ENCODE peak calls at places on chromosomes 7 and 10, in seven cellular contexts. One of them, this sample, is unnamed. For H3K4me1 and H3K27me3, the result is how much of the 10 kb centered on the place peaks cover.

GRCh38 chr10:90319188-90319914 is 538.5 kb downstream of the HTR7 start:
- DNase-seq in GM23248: peak
- DNase-seq in astrocyte: peak
- DNase-seq in colonic mucosa: no peak
- DNase-seq in CD8-positive, alpha-beta memory T cell: no peak
- DNase-seq in IMR-90: peak
- DNase-seq in CD8-positive, alpha-beta T cell: no peak
- DNase-seq in this sample: no peak

GRCh38 chr10:117272195-117273076 is 31.5 kb downstream of the SLC18A2 start:
- DNase-seq in GM23248: no peak
- DNase-seq in astrocyte: no peak
- DNase-seq in colonic mucosa: no peak
- DNase-seq in CD8-positive, alpha-beta T cell: no peak
- DNase-seq in IMR-90: no peak
- DNase-seq in CD8-positive, alpha-beta memory T cell: no peak
- DNase-seq in this sample: no peak

GRCh38 chr7:20330176-20330796 is 414 bp upstream of the ITGB8 start:
- DNase-seq in IMR-90: peak
- DNase-seq in CD8-positive, alpha-beta memory T cell: no peak
- DNase-seq in GM23248: peak
- DNase-seq in colonic mucosa: peak
- DNase-seq in CD8-positive, alpha-beta T cell: no peak
- DNase-seq in astrocyte: peak
- DNase-seq in this sample: peak

GRCh38 chr10:97511711-97512445 is 13.2 kb downstream of the UBTD1 start:
- DNase-seq in astrocyte: no peak
- DNase-seq in CD8-positive, alpha-beta T cell: no peak
- DNase-seq in IMR-90: no peak
- DNase-seq in colonic mucosa: no peak
- DNase-seq in CD8-positive, alpha-beta memory T cell: no peak
- DNase-seq in GM23248: no peak
- DNase-seq in this sample: no peak

GRCh38 chr7:831596-832291 is 532 bp upstream of the SUN1 start:
- DNase-seq in colonic mucosa: no peak
- DNase-seq in IMR-90: peak
- DNase-seq in astrocyte: peak
- DNase-seq in CD8-positive, alpha-beta T cell: no peak
- DNase-seq in CD8-positive, alpha-beta memory T cell: no peak
- DNase-seq in GM23248: peak
- DNase-seq in this sample: no peak

GRCh38 chr10:124993728-124994451 is 52.0 kb downstream of the ZRANB1 start:
- DNase-seq in GM23248: no peak
- DNase-seq in IMR-90: no peak
- DNase-seq in CD8-positive, alpha-beta T cell: no peak
- DNase-seq in CD8-positive, alpha-beta memory T cell: no peak
- DNase-seq in colonic mucosa: no peak
- DNase-seq in astrocyte: no peak
- DNase-seq in this sample: no peak

GRCh38 chr7:74475243-74475986 is 21.7 kb downstream of the GTF2IRD1 start:
- DNase-seq in colonic mucosa: peak
- DNase-seq in CD8-positive, alpha-beta T cell: no peak
- DNase-seq in CD8-positive, alpha-beta memory T cell: no peak
- DNase-seq in IMR-90: no peak
- DNase-seq in astrocyte: no peak
- DNase-seq in GM23248: no peak
- DNase-seq in this sample: no peak

GRCh38 chr7:115297651-115298050 is 375.8 kb downstream of the MDFIC start:
- DNase-seq in colonic mucosa: no peak
- DNase-seq in CD8-positive, alpha-beta memory T cell: no peak
- DNase-seq in astrocyte: peak
- DNase-seq in CD8-positive, alpha-beta T cell: no peak
- DNase-seq in GM23248: peak
- DNase-seq in IMR-90: peak
- DNase-seq in this sample: no peak

GRCh38 chr7:46163245-46163644 is 242.2 kb upstream of the IGFBP3 start:
- DNase-seq in IMR-90: no peak
- DNase-seq in colonic mucosa: no peak
- DNase-seq in astrocyte: no peak
- DNase-seq in GM23248: no peak
- DNase-seq in CD8-positive, alpha-beta memory T cell: no peak
- DNase-seq in CD8-positive, alpha-beta T cell: no peak
- DNase-seq in this sample: no peak

DNA sequence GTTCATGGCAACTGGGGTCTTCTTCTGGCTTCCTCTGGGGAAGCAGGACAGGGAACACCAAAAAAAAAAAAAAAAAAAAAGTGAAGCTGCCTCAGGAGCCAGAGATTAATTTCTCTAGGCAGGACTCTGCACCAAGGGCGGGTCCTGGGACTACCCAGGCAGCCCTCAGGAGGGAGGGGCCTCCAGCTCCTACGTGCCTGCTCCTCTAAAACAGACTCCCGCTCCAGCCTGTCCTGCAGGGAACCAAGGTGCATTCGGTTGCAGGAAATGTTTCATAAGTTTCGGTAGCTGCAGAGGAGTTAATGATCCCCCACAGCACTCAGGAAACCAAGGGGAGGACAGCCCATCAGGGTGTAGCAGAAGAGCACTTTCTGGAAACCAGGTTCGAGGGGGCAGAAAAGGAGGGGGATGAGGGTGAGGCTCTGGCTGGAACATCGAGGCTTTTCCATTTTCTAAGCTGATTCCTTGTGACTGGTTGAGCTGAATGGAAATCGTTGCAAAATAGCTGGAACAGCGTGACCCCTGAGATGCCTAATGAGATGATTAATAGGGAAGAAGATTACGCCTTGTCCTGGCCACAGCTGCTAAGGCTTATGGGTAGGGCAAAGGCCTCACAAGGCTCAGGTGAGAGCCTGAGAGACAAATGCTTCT is 84.2 kb downstream of the STRA8 start:
- DNase-seq in colonic mucosa: peak
- DNase-seq in GM23248: peak
- DNase-seq in IMR-90: no peak
- DNase-seq in astrocyte: no peak
- DNase-seq in CD8-positive, alpha-beta memory T cell: no peak
- DNase-seq in CD8-positive, alpha-beta T cell: no peak
- DNase-seq in this sample: no peak
- H3K4me3 ChIP-seq in colonic mucosa: no peak
- H3K4me3 ChIP-seq in GM23248: no peak
- H3K4me3 ChIP-seq in IMR-90: no peak
- H3K4me3 ChIP-seq in astrocyte: no peak
- H3K4me3 ChIP-seq in CD8-positive, alpha-beta memory T cell: no peak
- H3K4me3 ChIP-seq in CD8-positive, alpha-beta T cell: no peak
- H3K4me3 ChIP-seq in this sample: no peak

DNA sequence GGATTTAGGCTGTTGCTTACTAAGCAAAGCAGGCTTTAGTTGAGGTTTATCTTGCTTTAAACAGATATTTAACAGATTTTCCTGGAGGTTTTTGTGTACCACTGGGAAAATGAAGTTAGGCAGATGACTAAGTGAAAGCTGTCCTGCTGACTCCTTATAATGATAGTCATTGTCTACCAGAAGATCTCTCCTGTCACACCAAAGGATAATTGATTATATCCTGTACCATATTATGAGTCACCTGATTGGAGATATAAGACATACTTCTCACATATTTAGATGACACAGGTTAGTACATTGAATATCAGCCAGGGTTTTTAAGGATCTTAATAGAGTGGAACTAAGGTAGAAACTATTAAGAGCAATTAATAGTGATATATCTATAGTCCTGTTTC is 68.4 kb downstream of the PTEN start:
- DNase-seq in astrocyte: peak
- DNase-seq in IMR-90: peak
- DNase-seq in GM23248: peak
- DNase-seq in colonic mucosa: no peak
- DNase-seq in CD8-positive, alpha-beta T cell: no peak
- DNase-seq in CD8-positive, alpha-beta memory T cell: no peak
- DNase-seq in this sample: no peak
- H3K4me1 ChIP-seq in astrocyte: under half
- H3K4me1 ChIP-seq in IMR-90: under half
- H3K4me1 ChIP-seq in GM23248: half or more
- H3K4me1 ChIP-seq in colonic mucosa: under half
- H3K4me1 ChIP-seq in CD8-positive, alpha-beta T cell: under half
- H3K4me1 ChIP-seq in CD8-positive, alpha-beta memory T cell: under half
- H3K4me1 ChIP-seq in this sample: under half

DNA sequence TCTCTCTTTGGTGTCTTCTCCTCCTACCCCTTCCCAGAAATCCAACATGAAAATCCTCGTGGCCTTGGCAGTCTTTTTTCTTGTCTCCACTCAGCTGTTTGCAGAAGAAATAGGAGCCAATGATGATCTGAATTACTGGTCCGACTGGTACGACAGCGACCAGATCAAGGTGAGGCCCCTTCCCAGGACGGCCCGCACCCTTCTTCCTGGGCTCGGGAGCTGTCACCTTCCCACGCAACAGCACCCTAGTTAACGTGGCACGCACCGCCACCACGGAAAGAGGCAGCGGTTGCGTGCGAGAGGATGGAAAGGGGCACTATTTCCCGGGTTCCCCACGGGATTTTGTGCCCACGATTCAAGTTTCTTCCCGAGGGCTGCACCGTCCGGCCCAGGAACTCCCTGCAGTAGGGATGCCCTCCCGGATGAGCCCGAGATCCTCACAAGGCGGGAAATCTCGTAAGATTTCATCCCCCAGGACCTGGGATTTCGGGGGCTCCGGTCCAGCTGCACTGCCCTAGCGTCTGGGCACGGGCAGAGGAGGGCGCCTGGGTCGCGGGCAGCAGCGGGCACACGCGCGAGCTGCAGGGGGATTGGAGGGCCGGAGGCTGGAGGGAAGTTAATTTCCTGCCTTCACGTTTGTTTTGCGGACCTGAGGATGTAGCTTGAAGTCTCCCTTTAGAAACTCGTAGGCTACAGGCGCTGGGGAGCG is 835 bp downstream of the TAC1 start:
- DNase-seq in astrocyte: no peak
- DNase-seq in IMR-90: no peak
- DNase-seq in CD8-positive, alpha-beta memory T cell: no peak
- DNase-seq in GM23248: no peak
- DNase-seq in colonic mucosa: no peak
- DNase-seq in CD8-positive, alpha-beta T cell: no peak
- DNase-seq in this sample: no peak
- H3K27me3 ChIP-seq in astrocyte: under half
- H3K27me3 ChIP-seq in IMR-90: under half
- H3K27me3 ChIP-seq in CD8-positive, alpha-beta memory T cell: under half
- H3K27me3 ChIP-seq in GM23248: under half
- H3K27me3 ChIP-seq in colonic mucosa: under half
- H3K27me3 ChIP-seq in CD8-positive, alpha-beta T cell: under half
- H3K27me3 ChIP-seq in this sample: under half

GRCh38 chr10:72318383-72319262 is 36.1 kb downstream of the DNAJB12 start:
- DNase-seq in CD8-positive, alpha-beta memory T cell: no peak
- DNase-seq in GM23248: no peak
- DNase-seq in colonic mucosa: no peak
- DNase-seq in astrocyte: no peak
- DNase-seq in CD8-positive, alpha-beta T cell: no peak
- DNase-seq in IMR-90: no peak
- DNase-seq in this sample: no peak
- H3K4me3 ChIP-seq in CD8-positive, alpha-beta memory T cell: peak
- H3K4me3 ChIP-seq in GM23248: peak
- H3K4me3 ChIP-seq in colonic mucosa: peak
- H3K4me3 ChIP-seq in astrocyte: no peak
- H3K4me3 ChIP-seq in CD8-positive, alpha-beta T cell: peak
- H3K4me3 ChIP-seq in IMR-90: no peak
- H3K4me3 ChIP-seq in this sample: no peak

This sample was measured in HAP-1.